ENCODE peak calls at places on chromosomes 1 and 21, in five cellular contexts. N is omental fat pad, Z is nephron progenitor cell, T is type B pancreatic cell, Q is B cell. V is an unnamed sample.

GRCh38 chr21:36156815-36157670 is at the start of gene DOP1B:
- DNase-seq in N (no peak), Z (no peak), T (peak), Q (peak), V (no peak)

GRCh38 chr1:220385158-220385557 is 112.9 kb upstream of the RAB3GAP2 start:
- DNase-seq in N (no peak), Z (no peak), T (no peak), Q (no peak), V (no peak)

GRCh38 chr1:42043182-42043581 is 110.0 kb upstream of the GUCA2B start:
- DNase-seq in N (no peak), Z (no peak), T (no peak), Q (no peak), V (no peak)

GRCh38 chr1:110896090-110896489 is 23.1 kb downstream of the CD53 start:
- DNase-seq in N (no peak), Z (no peak), T (no peak), Q (no peak), V (no peak)

GRCh38 chr1:156422602-156423091 is 53.6 kb downstream of the RHBG start:
- DNase-seq in N (no peak), Z (no peak), T (no peak), Q (no peak), V (peak)

GRCh38 chr21:37508341-37508740 is 141.8 kb downstream of the DYRK1A start:
- DNase-seq in N (no peak), Z (no peak), T (no peak), Q (no peak), V (no peak)

GRCh38 chr1:173191011-173191410 is 16.1 kb downstream of the TNFSF4 start:
- DNase-seq in N (no peak), Z (no peak), T (no peak), Q (no peak), V (no peak)

GRCh38 chr1:203324103-203325003 is 19.0 kb downstream of the BTG2 start:
- DNase-seq in N (no peak), Z (no peak), T (no peak), Q (no peak), V (no peak)

GRCh38 chr1:157993179-157994080 is at the start of gene KIRREL1:
- DNase-seq in N (no peak), Z (peak), T (peak), Q (peak), V (no peak)

GRCh38 chr1:177164380-177165068 is at the start of gene ASTN1:
- DNase-seq in N (no peak), Z (peak), T (no peak), Q (no peak), V (no peak)

GRCh38 chr1:195981448-195982139 is 626.6 kb downstream of the KCNT2 start:
- DNase-seq in N (no peak), Z (no peak), T (no peak), Q (no peak), V (no peak)

GRCh38 chr1:168195199-168196135 is 16.7 kb downstream of the TIPRL start:
- DNase-seq in N (no peak), Z (no peak), T (no peak), Q (no peak), V (no peak)

GRCh38 chr1:11285883-11286734 is 13.1 kb downstream of the UBIAD1 start:
- DNase-seq in N (no peak), Z (no peak), T (no peak), Q (no peak), V (no peak)

GRCh38 chr1:14602131-14602530 is 3.6 kb downstream of the KAZN start:
- DNase-seq in N (peak), Z (no peak), T (no peak), Q (no peak), V (no peak)

GRCh38 chr1:16605532-16605931 is 7.8 kb downstream of the NBPF1 start:
- DNase-seq in N (no peak), Z (no peak), T (peak), Q (no peak), V (no peak)

GRCh38 chr1:207787776-207788175 is 35.9 kb downstream of the CD46 start:
- DNase-seq in N (no peak), Z (no peak), T (no peak), Q (no peak), V (no peak)

GRCh38 chr1:31529999-31530705 is 46.2 kb upstream of the TINAGL1 start:
- DNase-seq in N (no peak), Z (no peak), T (no peak), Q (no peak), V (no peak)

GRCh38 chr1:104953555-104953954 is 1203.9 kb downstream of the AMY1C start:
- DNase-seq in N (no peak), Z (no peak), T (no peak), Q (no peak), V (no peak)

GRCh38 chr1:224454337-224455055 is 19.9 kb upstream of the WDR26 start:
- DNase-seq in N (no peak), Z (no peak), T (no peak), Q (no peak), V (no peak)

GRCh38 chr1:170168263-170168662 is 22.5 kb downstream of the NTMT2 start:
- DNase-seq in N (no peak), Z (no peak), T (no peak), Q (no peak), V (no peak)

GRCh38 chr1:25867210-25867991 is 8.1 kb downstream of the PAQR7 start:
- DNase-seq in N (no peak), Z (no peak), T (no peak), Q (no peak), V (peak)

GRCh38 chr1:244735404-244735803 is 82.5 kb downstream of the DESI2 start:
- DNase-seq in N (no peak), Z (no peak), T (no peak), Q (no peak), V (no peak)

GRCh38 chr1:67540025-67540732 is 110.0 kb upstream of the SERBP1 start:
- DNase-seq in N (no peak), Z (no peak), T (no peak), Q (no peak), V (no peak)

GRCh38 chr1:245858683-245859509 is 648.2 kb downstream of the SMYD3 start:
- DNase-seq in N (no peak), Z (no peak), T (no peak), Q (no peak), V (no peak)

GRCh38 chr1:86062458-86062857 is 94.1 kb downstream of the COL24A1 start:
- DNase-seq in N (no peak), Z (no peak), T (no peak), Q (no peak), V (no peak)

GRCh38 chr1:15684468-15685283 is 556 bp downstream of the PLEKHM2 start:
- DNase-seq in N (no peak), Z (peak), T (no peak), Q (peak), V (no peak)

GRCh38 chr1:234607091-234608025 is 2.6 kb downstream of the IRF2BP2 start:
- DNase-seq in N (no peak), Z (peak), T (no peak), Q (no peak), V (no peak)

DNA sequence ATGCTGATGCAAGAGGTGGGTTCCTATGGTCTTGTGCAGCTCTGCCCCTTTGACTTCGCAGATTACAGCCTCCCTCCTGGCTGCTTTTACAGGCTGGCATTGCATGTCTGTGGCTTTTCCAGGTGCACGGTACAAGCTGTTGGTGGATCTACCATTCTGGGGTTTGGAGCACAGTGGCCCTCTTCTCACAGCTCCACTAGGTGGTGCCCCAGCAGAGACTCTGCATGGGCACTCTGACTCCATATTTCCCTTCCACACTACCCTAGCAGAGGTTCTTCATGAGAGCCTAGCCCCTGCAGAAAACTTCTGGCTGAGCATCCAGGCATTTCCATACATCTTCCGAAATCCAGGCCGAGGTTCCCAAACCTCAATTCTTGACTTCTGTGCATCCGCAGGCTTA is 989.0 kb downstream of the PLA2G4A start:
- DNase-seq in N (no peak), Z (no peak), T (no peak), Q (no peak), V (no peak)
- TF ChIP-seq CTCF in N (no peak), Z (no peak), T (no peak), Q (no peak), V (no peak)

GRCh38 chr1:6783221-6783620 is 2.0 kb upstream of the CAMTA1 start:
- DNase-seq in N (no peak), Z (no peak), T (no peak), Q (no peak), V (no peak)
- TF ChIP-seq CTCF in N (no peak), Z (no peak), T (no peak), Q (no peak), V (no peak)

GRCh38 chr1:153617677-153618076 is 1.6 kb upstream of the S100A14 start:
- DNase-seq in N (no peak), Z (peak), T (no peak), Q (peak), V (peak)
- TF ChIP-seq CTCF in N (no peak), Z (peak), T (peak), Q (no peak), V (peak)

DNA sequence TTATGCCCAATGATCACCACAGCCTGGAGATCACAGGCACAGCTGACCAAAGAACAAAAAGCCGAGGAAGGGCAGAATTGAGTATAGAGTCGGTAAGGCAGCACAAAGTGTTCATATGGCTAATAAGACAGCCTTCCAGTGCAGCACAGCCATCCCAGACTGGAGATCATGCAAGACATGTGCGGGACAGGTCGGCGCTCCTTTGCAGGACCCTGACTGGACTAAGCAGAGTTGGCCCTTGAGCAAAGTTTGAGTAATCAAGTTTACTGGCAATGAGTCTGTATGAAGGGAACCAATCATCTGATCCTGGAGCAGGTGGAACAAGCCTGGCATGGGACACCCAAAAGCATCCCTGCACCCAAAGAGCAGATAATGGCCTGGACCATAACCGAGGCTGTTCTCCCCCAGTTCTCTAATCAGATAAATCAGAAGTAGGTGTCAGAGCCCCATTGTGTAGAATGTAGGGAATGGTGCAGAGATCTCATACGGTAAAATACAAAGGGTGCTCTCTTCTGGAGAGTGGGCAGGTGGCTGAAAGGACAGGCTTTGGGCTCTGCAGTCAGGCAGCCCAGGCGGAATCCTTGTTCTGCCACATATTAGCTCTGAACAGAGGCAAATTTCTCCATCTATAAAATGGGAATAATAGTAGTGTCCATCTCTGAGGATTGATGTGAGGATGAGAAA is 10.7 kb upstream of the DNASE2B start:
- DNase-seq in N (no peak), Z (no peak), T (no peak), Q (no peak), V (no peak)
- TF ChIP-seq CTCF in N (no peak), Z (no peak), T (no peak), Q (no peak), V (no peak)